ENCODE peak calls at places on chromosomes 11 and 22, in four cellular contexts. W, P, N and D are unnamed samples.
A peak's percentile ranks its signal among the peaks of the same experiment; 100 is the strongest.

GRCh38 chr11:3184732-3185347 is 19.7 kb upstream of the OSBPL5 start:
- DNase-seq in W (no peak), P (peak; percentile 55), N (no peak), D (no peak)

GRCh38 chr11:128709402-128709801 is 15.5 kb downstream of the FLI1 start:
- DNase-seq in W (no peak), P (no peak), N (peak; percentile 12), D (no peak)

GRCh38 chr11:2701230-2701629 is 1.4 kb upstream of the KCNQ1OT1 start:
- DNase-seq in W (no peak), P (no peak), N (peak; percentile 43), D (no peak)

GRCh38 chr11:69144719-69145365 is 10.9 kb upstream of the SMIM38 start:
- DNase-seq in W (no peak), P (no peak), N (no peak), D (no peak)

GRCh38 chr22:48496987-48497650 is 1330.6 kb downstream of the BRD1 start:
- DNase-seq in W (no peak), P (no peak), N (no peak), D (no peak)

GRCh38 chr11:32094931-32095330 is 4.1 kb downstream of the RCN1 start:
- DNase-seq in W (no peak), P (no peak), N (no peak), D (no peak)

GRCh38 chr11:68146010-68146540 is 24.9 kb upstream of the CHKA start:
- DNase-seq in W (no peak), P (no peak), N (peak; percentile 65), D (peak; percentile 46)

GRCh38 chr22:50281957-50282356 is 11.8 kb upstream of the MAPK11 start:
- DNase-seq in W (no peak), P (no peak), N (no peak), D (no peak)

GRCh38 chr11:11400121-11400520 is 47.1 kb upstream of the CSNK2A3 start:
- DNase-seq in W (no peak), P (no peak), N (no peak), D (no peak)

GRCh38 chr11:116461789-116462188 is 311.0 kb downstream of the BUD13 start:
- DNase-seq in W (no peak), P (no peak), N (no peak), D (no peak)

GRCh38 chr11:116852261-116853125 is 15.1 kb upstream of the APOA1 start:
- DNase-seq in W (no peak), P (no peak), N (no peak), D (no peak)

GRCh38 chr11:66465371-66466224 is 1.1 kb upstream of the PELI3 start:
- DNase-seq in W (no peak), P (no peak), N (no peak), D (no peak)

GRCh38 chr11:61158691-61159381 is 2.4 kb downstream of the VPS37C start:
- DNase-seq in W (no peak), P (no peak), N (no peak), D (no peak)

GRCh38 chr11:19715373-19715772 is 2.7 kb downstream of the NAV2 start:
- DNase-seq in W (no peak), P (no peak), N (no peak), D (no peak)

GRCh38 chr11:87063982-87064381 is 26.2 kb downstream of the TMEM135 start:
- DNase-seq in W (no peak), P (no peak), N (no peak), D (no peak)

GRCh38 chr11:100556781-100557180 is 130.3 kb upstream of the ARHGAP42 start:
- DNase-seq in W (no peak), P (no peak), N (no peak), D (no peak)

GRCh38 chr11:73135346-73136284 is 6.5 kb downstream of the FCHSD2 start:
- DNase-seq in W (no peak), P (no peak), N (no peak), D (no peak)

GRCh38 chr11:12241401-12241800 is 131.0 kb downstream of the MICAL2 start:
- DNase-seq in W (no peak), P (no peak), N (no peak), D (no peak)

GRCh38 chr11:60905551-60906113 is 753 bp downstream of the PRPF19 start:
- DNase-seq in W (no peak), P (peak; percentile 58), N (peak; percentile 36), D (peak; percentile 60)

GRCh38 chr11:35962373-35963138 is 18.7 kb downstream of the LDLRAD3 start:
- DNase-seq in W (no peak), P (no peak), N (no peak), D (no peak)

GRCh38 chr11:101949846-101950245 is 33.5 kb upstream of the ANGPTL5 start:
- DNase-seq in W (no peak), P (no peak), N (no peak), D (no peak)

DNA sequence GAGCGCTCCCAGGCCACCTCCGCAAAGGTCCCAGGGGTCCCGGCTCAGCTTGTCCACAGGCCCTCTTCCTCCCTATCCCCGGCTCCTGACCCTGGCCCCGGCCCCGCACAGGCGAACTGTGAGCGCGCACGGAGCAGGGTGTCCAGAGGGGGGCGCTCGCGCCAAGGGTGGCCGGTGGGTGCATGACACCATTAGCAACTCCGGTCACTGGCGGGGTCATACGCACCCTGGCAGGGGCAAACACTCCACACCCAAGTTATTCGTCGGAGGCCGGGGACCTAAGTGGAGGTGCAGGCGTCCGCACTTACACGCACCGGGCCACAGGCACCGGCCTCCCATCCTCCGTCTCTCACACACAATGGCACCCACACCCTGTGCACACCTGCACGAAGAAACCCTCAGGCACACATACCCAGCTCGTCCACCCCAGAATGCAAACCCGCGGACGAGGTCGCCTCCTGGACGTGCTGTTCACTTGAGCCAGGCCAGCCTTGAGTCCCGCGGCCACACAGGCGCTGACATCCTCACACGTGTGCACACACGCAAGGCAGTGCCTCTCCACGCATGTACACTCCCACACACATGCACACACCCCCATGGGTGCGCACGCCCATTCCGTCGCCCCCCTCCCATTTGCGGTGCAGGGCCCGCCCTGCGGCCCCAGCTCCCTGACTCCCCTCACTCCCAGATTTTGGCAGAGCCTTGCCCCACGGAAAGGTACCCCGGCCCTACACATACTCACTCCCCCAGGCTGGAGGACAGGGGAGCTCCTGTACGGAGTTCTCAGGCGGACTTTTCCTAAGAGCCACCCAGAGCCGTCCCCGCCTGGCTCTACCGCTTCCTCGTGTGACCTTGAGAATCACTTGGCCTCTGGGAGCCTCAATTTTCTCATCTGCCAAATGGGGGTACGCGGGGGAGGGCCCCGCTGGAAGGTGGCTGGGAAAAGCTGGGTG is at the start of gene RASGRP2:
- DNase-seq in W (no peak), P (peak; percentile 87), N (peak; percentile 28), D (peak; percentile 84)
- TF ChIP-seq ELF1 in W (no peak), P (no peak), N (no peak), D (no peak)

GRCh38 chr11:77170107-77170506 is 42.1 kb downstream of the MYO7A start:
- DNase-seq in W (no peak), P (no peak), N (no peak), D (no peak)
- TF ChIP-seq ELF1 in W (no peak), P (no peak), N (no peak), D (no peak)

DNA sequence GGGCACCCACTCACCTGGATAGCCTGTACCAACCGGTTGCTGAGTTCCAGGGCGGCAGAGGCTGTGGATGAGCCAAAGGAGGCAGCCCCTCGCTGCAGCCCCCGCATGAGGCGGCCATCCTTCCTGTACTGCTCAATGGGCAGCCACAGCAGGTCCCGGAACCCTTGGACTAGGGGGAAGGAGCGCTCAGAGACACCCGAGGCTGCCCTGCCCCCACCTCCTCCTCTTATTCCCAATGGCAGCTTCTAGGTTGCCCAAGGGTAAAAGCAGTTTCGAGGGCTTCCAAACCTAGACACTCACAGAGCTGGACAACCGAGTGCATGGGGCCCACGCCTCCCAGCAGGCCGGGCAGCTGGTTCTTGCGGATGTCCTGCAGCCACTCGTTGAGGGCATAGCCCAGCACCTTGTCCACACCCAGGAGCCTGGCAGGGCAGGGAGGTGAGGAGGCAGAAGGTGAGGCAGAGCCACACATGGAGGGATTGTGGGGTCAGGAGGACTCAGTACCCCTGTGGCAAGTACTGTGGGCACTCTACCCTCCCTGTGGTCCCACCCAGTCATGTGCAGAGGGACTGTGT is 18.1 kb upstream of the EHD1 start:
- DNase-seq in W (no peak), P (no peak), N (no peak), D (no peak)
- TF ChIP-seq ELF1 in W (no peak), P (no peak), N (no peak), D (no peak)

GRCh38 chr11:89498845-89499448 is 7.8 kb upstream of the NOX4 start:
- DNase-seq in W (peak; percentile 13), P (peak; percentile 5), N (peak; percentile 8), D (no peak)

GRCh38 chr11:89491141-89491690 is at the start of gene NOX4:
- DNase-seq in W (no peak), P (no peak), N (no peak), D (peak; percentile 91)

DNA sequence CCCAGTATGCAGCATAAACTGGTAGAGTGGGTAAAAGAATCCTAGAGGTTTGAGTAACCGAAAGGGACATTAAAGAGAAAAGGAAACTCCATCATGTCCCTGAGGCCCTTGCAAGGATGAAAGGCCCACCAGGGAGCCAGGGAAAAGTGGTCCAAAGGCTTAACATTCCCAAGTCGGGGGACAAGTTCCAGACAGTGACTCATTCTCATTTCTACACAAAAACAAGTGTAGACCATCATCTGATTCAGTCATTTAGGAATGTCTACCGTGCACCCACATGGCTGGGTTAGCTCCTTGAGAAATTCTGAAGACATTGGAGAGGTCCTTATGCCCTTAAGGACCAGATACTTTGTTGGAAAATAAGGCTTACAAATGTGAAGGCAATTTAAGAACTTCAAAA is 4.8 kb upstream of the NOX4 start:
- DNase-seq in W (no peak), P (no peak), N (no peak), D (no peak)
- TF ChIP-seq ELF1 in W (no peak), P (no peak), N (no peak), D (no peak)